ENCODE peak calls at places on chromosomes 6 and 20, in four cellular contexts. X is K562, N is SK-N-SH, H is HepG2. L is an unnamed sample.

GRCh38 chr6:137234505-137234863 is 15.3 kb upstream of the IFNGR1 start:
- DNase-seq in X (no peak), N (no peak), H (no peak), L (no peak)

GRCh38 chr20:25725639-25726038 is 29.0 kb upstream of the ZNF337 start:
- DNase-seq in X (no peak), N (no peak), H (no peak), L (no peak)

GRCh38 chr6:90156861-90157260 is 139.8 kb downstream of the BACH2 start:
- DNase-seq in X (no peak), N (no peak), H (no peak), L (no peak)

GRCh38 chr20:14264869-14265268 is 72.5 kb downstream of the FLRT3 start:
- DNase-seq in X (no peak), N (peak; percentile 4), H (peak; percentile 22), L (no peak)

GRCh38 chr6:34529665-34530327 is 26.3 kb downstream of the SPDEF start:
- DNase-seq in X (no peak), N (no peak), H (peak; percentile 38), L (no peak)

GRCh38 chr6:155882527-155883333 is 427.1 kb upstream of the NOX3 start:
- DNase-seq in X (no peak), N (no peak), H (no peak), L (no peak)

GRCh38 chr20:4820833-4821518 is 99.3 kb downstream of the PRND start:
- DNase-seq in X (no peak), N (no peak), H (no peak), L (no peak)

GRCh38 chr20:3238616-3239025 is 369 bp downstream of the SLC4A11 start:
- DNase-seq in X (peak; percentile 60), N (no peak), H (no peak), L (peak; percentile 69)

GRCh38 chr6:87879144-87879861 is 168.3 kb upstream of the SPACA1 start:
- DNase-seq in X (no peak), N (no peak), H (no peak), L (no peak)

GRCh38 chr20:47768016-47768953 is 17.0 kb downstream of the SULF2 start:
- DNase-seq in X (no peak), N (no peak), H (no peak), L (no peak)

GRCh38 chr6:1771324-1771723 is 161.6 kb downstream of the FOXC1 start:
- DNase-seq in X (no peak), N (no peak), H (no peak), L (no peak)

GRCh38 chr6:40845588-40845987 is 193.4 kb downstream of the UNC5CL start:
- DNase-seq in X (no peak), N (no peak), H (peak; percentile 48), L (peak; percentile 71)

GRCh38 chr6:6003334-6004146 is 3.2 kb downstream of the NRN1 start:
- DNase-seq in X (no peak), N (peak; percentile 72), H (no peak), L (peak; percentile 66)

GRCh38 chr20:51542033-51542893 is at the start of gene NFATC2:
- DNase-seq in X (peak; percentile 99), N (peak; percentile 90), H (peak; percentile 65), L (peak; percentile 59)

GRCh38 chr20:36367907-36368306 is 61.8 kb downstream of the DLGAP4 start:
- DNase-seq in X (no peak), N (no peak), H (no peak), L (no peak)

GRCh38 chr20:103456-103855 is 16.0 kb downstream of the DEFB125 start:
- DNase-seq in X (no peak), N (no peak), H (no peak), L (no peak)

GRCh38 chr20:52049001-52049731 is 142.4 kb downstream of the ZFP64 start:
- DNase-seq in X (no peak), N (no peak), H (no peak), L (peak; percentile 46)

GRCh38 chr6:89410231-89411018 is 1.6 kb downstream of the RRAGD start:
- DNase-seq in X (no peak), N (no peak), H (no peak), L (no peak)

GRCh38 chr6:134495893-134496253 is 178.0 kb upstream of the SGK1 start:
- DNase-seq in X (no peak), N (no peak), H (no peak), L (no peak)

GRCh38 chr6:84536914-84537638 is 227.3 kb downstream of the TBX18 start:
- DNase-seq in X (no peak), N (no peak), H (no peak), L (no peak)

GRCh38 chr20:49631074-49631716 is 63.3 kb upstream of the PTGIS start:
- DNase-seq in X (no peak), N (no peak), H (no peak), L (no peak)

GRCh38 chr6:157760589-157761330 is 62.3 kb upstream of the SNX9 start:
- DNase-seq in X (no peak), N (no peak), H (no peak), L (no peak)

GRCh38 chr6:89840538-89840937 is 10.9 kb downstream of the CASP8AP2 start:
- DNase-seq in X (no peak), N (peak; percentile 31), H (no peak), L (no peak)

GRCh38 chr6:163958646-163959045 is 544.1 kb downstream of the QKI start:
- DNase-seq in X (no peak), N (no peak), H (no peak), L (no peak)

GRCh38 chr20:51462566-51463276 is 79.8 kb downstream of the NFATC2 start:
- DNase-seq in X (no peak), N (peak; percentile 59), H (no peak), L (no peak)

GRCh38 chr20:23078994-23079364 is 7.1 kb downstream of the CD93 start:
- DNase-seq in X (no peak), N (no peak), H (peak; percentile 16), L (peak; percentile 69)

GRCh38 chr6:140071601-140072062 is 697.2 kb upstream of the CITED2 start:
- DNase-seq in X (no peak), N (no peak), H (no peak), L (no peak)

GRCh38 chr6:169587992-169588391 is 113.8 kb downstream of the WDR27 start:
- DNase-seq in X (no peak), N (no peak), H (no peak), L (no peak)

GRCh38 chr6:72649032-72649984 is 27.4 kb downstream of the KCNQ5 start:
- DNase-seq in X (no peak), N (no peak), H (no peak), L (no peak)

GRCh38 chr6:139248911-139249310 is 42.9 kb downstream of the TXLNB start:
- DNase-seq in X (no peak), N (no peak), H (no peak), L (no peak)

DNA sequence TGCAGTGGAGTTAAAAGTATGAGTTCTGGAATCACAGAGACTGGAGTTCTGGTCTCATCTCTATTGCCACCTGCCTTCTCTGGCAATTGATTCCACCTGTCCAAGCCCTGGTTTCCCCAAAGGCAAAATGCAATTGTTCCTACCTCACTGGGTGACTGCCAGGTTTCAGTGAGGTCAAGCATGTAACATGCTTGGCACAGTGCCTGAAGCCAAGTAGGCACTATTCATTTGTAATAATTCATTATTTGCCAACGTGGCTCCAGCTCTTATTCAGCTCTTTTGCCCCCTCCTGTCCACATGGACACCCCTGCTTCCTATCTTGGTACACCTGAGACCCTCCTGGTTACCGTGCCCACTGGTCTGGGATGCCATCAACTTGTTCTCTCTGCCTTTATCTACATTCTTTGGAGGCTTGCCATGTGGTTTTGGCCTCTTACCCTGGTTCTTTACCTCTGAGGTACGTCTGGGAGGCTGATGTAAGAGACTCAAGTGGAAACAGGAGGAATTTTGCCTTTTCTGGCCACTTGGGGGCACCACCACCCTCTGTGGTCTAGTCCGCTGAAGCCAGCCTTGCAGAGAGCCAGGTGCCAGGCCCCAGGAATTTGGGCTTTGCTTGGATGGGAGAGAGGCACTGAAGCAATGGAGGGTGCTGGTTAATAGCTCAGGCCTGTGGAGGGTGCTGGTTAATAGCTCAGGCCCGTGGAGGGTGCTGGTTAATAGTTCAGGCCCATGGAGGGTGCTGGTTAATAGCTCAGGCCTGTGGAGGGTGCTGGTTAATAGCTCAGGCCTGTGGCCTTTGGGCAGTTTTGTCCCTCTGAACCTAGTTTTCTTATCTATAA is 1.7 kb downstream of the KCNK15 start:
- DNase-seq in X (peak; percentile 74), N (peak; percentile 86), H (peak; percentile 64), L (peak; percentile 95)
- TF ChIP-seq FOXJ3 in X (no peak), N (no peak), H (no peak), L (no peak)

DNA sequence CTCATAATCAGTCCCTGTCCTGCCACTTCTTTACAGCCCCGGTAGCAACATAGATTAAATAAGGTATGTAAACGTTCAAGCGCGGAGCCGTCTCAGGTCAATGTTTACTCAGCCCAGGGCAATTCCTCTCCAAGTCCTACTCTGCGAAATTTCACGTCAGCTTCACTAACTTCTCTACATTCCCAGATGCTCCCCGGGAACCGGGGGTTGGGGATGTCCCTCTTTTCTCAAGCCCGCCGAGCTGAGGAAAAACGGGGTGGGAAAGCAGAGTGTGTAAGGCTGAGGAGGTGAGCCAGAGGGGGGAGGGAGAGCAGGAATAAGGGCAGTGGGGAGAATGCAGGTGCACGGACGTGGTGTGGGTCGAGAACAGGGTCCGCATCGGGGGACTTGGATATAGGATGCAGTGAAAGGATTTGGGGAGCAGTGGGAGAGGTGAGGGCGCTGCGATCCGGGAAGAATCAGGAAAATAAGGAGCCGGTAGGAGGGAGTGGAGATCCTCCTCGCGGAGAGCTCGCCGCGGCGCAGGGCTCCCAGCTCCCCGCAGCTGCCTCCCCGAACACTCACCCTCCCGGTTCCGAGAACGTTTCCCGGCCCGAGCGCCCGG is 469 bp upstream of the TP53INP2 start:
- DNase-seq in X (peak; percentile 35), N (peak; percentile 60), H (peak; percentile 81), L (peak; percentile 26)
- TF ChIP-seq USF2 in X (no peak), N (no peak), H (no peak), L (no peak)

GRCh38 chr6:56699066-56699654 is 56.5 kb upstream of the DST start:
- DNase-seq in X (no peak), N (no peak), H (peak; percentile 43), L (no peak)
- TF ChIP-seq FOXJ3 in X (no peak), N (no peak), H (no peak), L (no peak)

DNA sequence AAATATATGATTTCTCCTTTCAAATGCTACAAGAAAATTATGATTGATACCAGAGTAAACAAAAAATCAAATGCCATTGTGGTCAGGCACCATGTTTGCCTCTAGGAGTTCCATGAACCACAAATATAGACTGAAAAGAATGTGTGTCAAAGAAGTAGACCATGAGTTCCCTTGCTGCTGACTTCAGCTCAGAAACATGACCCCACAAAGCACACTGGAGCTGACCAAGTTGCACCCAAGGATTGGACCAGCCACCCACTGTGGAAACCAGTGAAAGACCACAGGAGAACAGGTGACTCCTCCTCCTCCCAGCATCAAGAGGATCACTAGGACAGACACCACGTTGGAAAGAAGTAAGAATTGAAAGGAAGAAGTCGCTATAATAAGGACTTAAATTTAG is 90.8 kb upstream of the TENT5A start:
- DNase-seq in X (no peak), N (no peak), H (peak; percentile 34), L (no peak)
- TF ChIP-seq USF2 in X (no peak), N (no peak), H (no peak), L (no peak)

DNA sequence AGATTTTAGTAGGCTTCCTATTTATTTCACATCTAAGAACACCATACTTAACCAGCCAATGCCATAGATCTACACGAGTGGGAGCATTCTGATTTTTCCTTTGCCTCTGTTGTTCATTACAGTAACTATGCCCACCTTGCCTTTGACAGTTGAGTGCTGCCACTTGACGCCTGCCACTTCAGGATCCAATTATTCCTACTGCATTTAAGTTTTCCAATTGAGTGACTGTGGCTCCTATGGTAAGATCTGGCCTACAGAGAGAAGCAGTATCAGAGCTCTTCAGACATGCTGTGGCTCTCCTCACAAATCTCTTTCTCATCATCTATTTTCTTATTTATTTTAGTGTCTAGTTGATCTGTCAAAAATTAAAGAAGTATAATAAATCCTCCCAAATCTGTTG is 403.0 kb upstream of the SPTLC3 start:
- DNase-seq in X (no peak), N (no peak), H (no peak), L (no peak)
- TF ChIP-seq FOXJ3 in X (no peak), N (no peak), H (no peak), L (no peak)

GRCh38 chr20:17430515-17430914 is 100.7 kb downstream of the BFSP1 start:
- DNase-seq in X (no peak), N (no peak), H (no peak), L (no peak)
- TF ChIP-seq USF2 in X (no peak), N (no peak), H (no peak), L (no peak)

L was measured in WTC11.